ENCODE peak calls at places on chromosome 20, in nine cellular contexts. S is RPMI7951, Y is brain microvascular endothelial cell, H is COR-L47, B is T-helper 2 cell, T is DMS153, X is A549, I is bronchial epithelial cell, A is substantia nigra. G is an unnamed sample.

GRCh38 chr20:62461834-62462233 is 14.0 kb downstream of the GATA5 start:
- DNase-seq in S (no peak), Y (no peak), H (no peak), B (no peak), T (no peak), X (no peak), I (no peak), A (no peak), G (no peak)

GRCh38 chr20:36102306-36102705 is 52.2 kb upstream of the EPB41L1 start:
- DNase-seq in S (no peak), Y (no peak), H (no peak), B (no peak), T (no peak), X (no peak), I (no peak), A (no peak), G (no peak)

GRCh38 chr20:53657732-53658131 is 64.1 kb upstream of the ZNF217 start:
- DNase-seq in S (no peak), Y (no peak), H (no peak), B (no peak), T (no peak), X (no peak), I (no peak), A (no peak), G (no peak)

GRCh38 chr20:35120012-35120701 is 27.0 kb downstream of the EDEM2 start:
- DNase-seq in S (peak), Y (peak), H (no peak), B (no peak), T (no peak), X (no peak), I (peak), A (no peak), G (no peak)

GRCh38 chr20:652611-653109 is 340 bp downstream of the SRXN1 start:
- DNase-seq in S (no peak), Y (peak), H (no peak), B (no peak), T (no peak), X (peak), I (no peak), A (no peak), G (no peak)

GRCh38 chr20:30811896-30812671 is 445.4 kb upstream of the DEFB115 start:
- DNase-seq in S (peak), Y (no peak), H (no peak), B (no peak), T (no peak), X (no peak), I (peak), A (no peak), G (no peak)

GRCh38 chr20:32727663-32728062 is 15.6 kb downstream of the COMMD7 start:
- DNase-seq in S (peak), Y (peak), H (no peak), B (no peak), T (no peak), X (no peak), I (no peak), A (no peak), G (no peak)

GRCh38 chr20:52104546-52105044 is 87.0 kb downstream of the ZFP64 start:
- DNase-seq in S (peak), Y (peak), H (no peak), B (no peak), T (no peak), X (peak), I (no peak), A (no peak), G (peak)

GRCh38 chr20:53888510-53888909 is 181.9 kb downstream of the BCAS1 start:
- DNase-seq in S (no peak), Y (no peak), H (no peak), B (no peak), T (no peak), X (no peak), I (no peak), A (no peak), G (no peak)

GRCh38 chr20:14879020-14879697 is 541.7 kb upstream of the FLRT3 start:
- DNase-seq in S (peak), Y (peak), H (no peak), B (no peak), T (peak), X (peak), I (peak), A (no peak), G (peak)

GRCh38 chr20:1509237-1509636 is 18.0 kb upstream of the SIRPB2 start:
- DNase-seq in S (peak), Y (peak), H (no peak), B (no peak), T (no peak), X (peak), I (peak), A (peak), G (no peak)

GRCh38 chr20:63369024-63369530 is 7.9 kb upstream of the CHRNA4 start:
- DNase-seq in S (no peak), Y (no peak), H (no peak), B (no peak), T (no peak), X (no peak), I (no peak), A (no peak), G (no peak)

GRCh38 chr20:1819311-1820136 is 75.7 kb upstream of the SIRPA start:
- DNase-seq in S (no peak), Y (no peak), H (no peak), B (no peak), T (no peak), X (no peak), I (no peak), A (no peak), G (no peak)

GRCh38 chr20:51393566-51393965 is 149.0 kb downstream of the NFATC2 start:
- DNase-seq in S (no peak), Y (no peak), H (no peak), B (no peak), T (no peak), X (no peak), I (no peak), A (no peak), G (no peak)

GRCh38 chr20:46132705-46133120 is 14.6 kb downstream of the CD40 start:
- DNase-seq in S (peak), Y (peak), H (peak), B (no peak), T (peak), X (peak), I (peak), A (peak), G (peak)

GRCh38 chr20:51020657-51021056 is 2.2 kb downstream of the KCNG1 start:
- DNase-seq in S (no peak), Y (no peak), H (no peak), B (no peak), T (no peak), X (no peak), I (no peak), A (no peak), G (no peak)

GRCh38 chr20:32966881-32967781 is 37.1 kb downstream of the SUN5 start:
- DNase-seq in S (no peak), Y (no peak), H (no peak), B (peak), T (no peak), X (no peak), I (no peak), A (no peak), G (no peak)

GRCh38 chr20:64053841-64054661 is 4.6 kb upstream of the SOX18 start:
- DNase-seq in S (peak), Y (no peak), H (no peak), B (no peak), T (no peak), X (peak), I (no peak), A (no peak), G (no peak)

GRCh38 chr20:46220808-46221207 is 87.5 kb downstream of the CDH22 start:
- DNase-seq in S (peak), Y (no peak), H (peak), B (no peak), T (peak), X (peak), I (no peak), A (no peak), G (peak)

GRCh38 chr20:14685179-14685578 is 347.8 kb upstream of the FLRT3 start:
- DNase-seq in S (no peak), Y (no peak), H (no peak), B (no peak), T (no peak), X (no peak), I (no peak), A (no peak), G (no peak)

GRCh38 chr20:43843965-43844660 is 70.5 kb upstream of the TOX2 start:
- DNase-seq in S (no peak), Y (no peak), H (no peak), B (no peak), T (no peak), X (no peak), I (no peak), A (no peak), G (no peak)

GRCh38 chr20:22402550-22402949 is 181.8 kb downstream of the FOXA2 start:
- DNase-seq in S (no peak), Y (no peak), H (peak), B (no peak), T (peak), X (no peak), I (no peak), A (no peak), G (no peak)

GRCh38 chr20:37346526-37347346 is 796 bp downstream of the SRC start:
- DNase-seq in S (no peak), Y (no peak), H (no peak), B (no peak), T (no peak), X (no peak), I (no peak), A (no peak), G (no peak)

GRCh38 chr20:32742322-32743236 is 688 bp downstream of the COMMD7 start:
- DNase-seq in S (no peak), Y (no peak), H (no peak), B (no peak), T (no peak), X (no peak), I (no peak), A (no peak), G (no peak)

GRCh38 chr20:51162015-51162414 is 139.1 kb upstream of the KCNG1 start:
- DNase-seq in S (no peak), Y (no peak), H (no peak), B (no peak), T (no peak), X (no peak), I (no peak), A (no peak), G (no peak)

GRCh38 chr20:31517373-31517772 is 3.1 kb downstream of the HM13 start:
- DNase-seq in S (peak), Y (peak), H (peak), B (no peak), T (no peak), X (peak), I (peak), A (no peak), G (peak)

GRCh38 chr20:47642624-47643023 is 140.9 kb downstream of the NCOA3 start:
- DNase-seq in S (no peak), Y (no peak), H (no peak), B (no peak), T (no peak), X (peak), I (no peak), A (no peak), G (no peak)

GRCh38 chr20:39338977-39339376 is 376.8 kb downstream of the DHX35 start:
- DNase-seq in S (no peak), Y (no peak), H (no peak), B (no peak), T (no peak), X (no peak), I (peak), A (no peak), G (no peak)

GRCh38 chr20:17570347-17571152 is 675 bp downstream of the DSTN start:
- DNase-seq in S (peak), Y (no peak), H (peak), B (peak), T (peak), X (peak), I (no peak), A (peak), G (peak)

GRCh38 chr20:4835244-4836177 is 113.8 kb downstream of the PRND start:
- DNase-seq in S (no peak), Y (no peak), H (no peak), B (no peak), T (no peak), X (no peak), I (no peak), A (no peak), G (no peak)

GRCh38 chr20:59158673-59159072 is 4.9 kb upstream of the ZNF831 start:
- DNase-seq in S (no peak), Y (no peak), H (no peak), B (no peak), T (no peak), X (no peak), I (no peak), A (no peak), G (no peak)

GRCh38 chr20:62069741-62070216 is 4.1 kb upstream of the TAF4 start:
- DNase-seq in S (peak), Y (peak), H (no peak), B (no peak), T (no peak), X (no peak), I (no peak), A (no peak), G (peak)

GRCh38 chr20:962683-963082 is 39.4 kb downstream of the RSPO4 start:
- DNase-seq in S (no peak), Y (no peak), H (no peak), B (no peak), T (no peak), X (no peak), I (no peak), A (no peak), G (no peak)

GRCh38 chr20:11117808-11118528 is 444.2 kb upstream of the JAG1 start:
- DNase-seq in S (peak), Y (peak), H (no peak), B (no peak), T (no peak), X (peak), I (peak), A (no peak), G (peak)

GRCh38 chr20:6081236-6081635 is 27.4 kb upstream of the LRRN4 start:
- DNase-seq in S (peak), Y (no peak), H (no peak), B (no peak), T (no peak), X (no peak), I (peak), A (no peak), G (no peak)

GRCh38 chr20:13863244-13863643 is 78.4 kb downstream of the NDUFAF5 start:
- DNase-seq in S (no peak), Y (no peak), H (no peak), B (no peak), T (no peak), X (no peak), I (no peak), A (no peak), G (no peak)

GRCh38 chr20:44074252-44075151 is 112.5 kb downstream of the JPH2 start:
- DNase-seq in S (peak), Y (peak), H (no peak), B (no peak), T (no peak), X (no peak), I (peak), A (no peak), G (no peak)